ENCODE peak calls at places on chromosome 3, in four cellular contexts. V, U, P and R are unnamed samples.

GRCh38 chr3:152267831-152268500 is 763 bp upstream of the MBNL1 start:
- DNase-seq in V (no peak), U (no peak), P (no peak), R (no peak)

GRCh38 chr3:145094355-145094941 is 1066.5 kb downstream of the PLOD2 start:
- DNase-seq in V (no peak), U (no peak), P (no peak), R (peak)

GRCh38 chr3:175338775-175339535 is 479.8 kb downstream of the NAALADL2 start:
- DNase-seq in V (no peak), U (no peak), P (no peak), R (no peak)

GRCh38 chr3:17765819-17766472 is 23.5 kb upstream of the TBC1D5 start:
- DNase-seq in V (no peak), U (no peak), P (peak), R (no peak)

GRCh38 chr3:129313415-129313982 is 34.8 kb downstream of the HMCES start:
- DNase-seq in V (no peak), U (no peak), P (no peak), R (no peak)

GRCh38 chr3:59422312-59422711 is 372.5 kb upstream of the CFAP20DC start:
- DNase-seq in V (no peak), U (no peak), P (no peak), R (no peak)

GRCh38 chr3:170330366-170330765 is 27.1 kb upstream of the SKIL start:
- DNase-seq in V (peak), U (peak), P (no peak), R (no peak)

GRCh38 chr3:10357592-10358308 is 36.8 kb upstream of the SEC13 start:
- DNase-seq in V (no peak), U (no peak), P (peak), R (no peak)

GRCh38 chr3:80439490-80439889 is 671.7 kb upstream of the ROBO1 start:
- DNase-seq in V (no peak), U (no peak), P (no peak), R (peak)

GRCh38 chr3:147699175-147699838 is 290.1 kb downstream of the ZIC1 start:
- DNase-seq in V (no peak), U (no peak), P (no peak), R (no peak)

GRCh38 chr3:36372534-36372935 is 7.8 kb upstream of the STAC start:
- DNase-seq in V (no peak), U (no peak), P (no peak), R (no peak)

GRCh38 chr3:45178131-45179023 is 32.2 kb upstream of the CDCP1 start:
- DNase-seq in V (no peak), U (no peak), P (no peak), R (no peak)

GRCh38 chr3:15665510-15666150 is 64.1 kb downstream of the BTD start:
- DNase-seq in V (no peak), U (no peak), P (no peak), R (no peak)

GRCh38 chr3:70829101-70829500 is 516.7 kb upstream of the MDFIC2 start:
- DNase-seq in V (no peak), U (no peak), P (no peak), R (no peak)

GRCh38 chr3:194830401-194830800 is 144.7 kb downstream of the FAM43A start:
- DNase-seq in V (no peak), U (no peak), P (no peak), R (no peak)

GRCh38 chr3:54714035-54714434 is 213.8 kb downstream of the LRTM1 start:
- DNase-seq in V (no peak), U (no peak), P (no peak), R (no peak)

GRCh38 chr3:3087279-3087678 is 22.9 kb downstream of the IL5RA start:
- DNase-seq in V (no peak), U (no peak), P (no peak), R (no peak)

GRCh38 chr3:177337548-177338331 is 140.5 kb upstream of the TBL1XR1 start:
- DNase-seq in V (no peak), U (no peak), P (peak), R (no peak)

GRCh38 chr3:49591615-49592014 is 37.3 kb downstream of the BSN start:
- DNase-seq in V (no peak), U (no peak), P (no peak), R (no peak)

GRCh38 chr3:64916937-64917336 is 229.1 kb upstream of the ADAMTS9 start:
- DNase-seq in V (no peak), U (peak), P (no peak), R (no peak)

GRCh38 chr3:64260391-64260790 is 35.1 kb upstream of the PRICKLE2 start:
- DNase-seq in V (no peak), U (no peak), P (no peak), R (no peak)

GRCh38 chr3:52532517-52532837 is 1.2 kb downstream of the NT5DC2 start:
- DNase-seq in V (peak), U (peak), P (no peak), R (peak)

GRCh38 chr3:149879872-149880271 is 66.9 kb downstream of the RNF13 start:
- DNase-seq in V (peak), U (peak), P (no peak), R (peak)

GRCh38 chr3:141928626-141929270 is 52.3 kb downstream of the ATP1B3 start:
- DNase-seq in V (no peak), U (no peak), P (no peak), R (no peak)

GRCh38 chr3:16885948-16886683 is 1.4 kb downstream of the PLCL2 start:
- DNase-seq in V (no peak), U (no peak), P (no peak), R (no peak)

GRCh38 chr3:155805204-155805801 is 775 bp downstream of the C3orf33 start:
- DNase-seq in V (peak), U (no peak), P (no peak), R (no peak)

GRCh38 chr3:38138347-38139190 is at the start of gene MYD88:
- DNase-seq in V (peak), U (peak), P (no peak), R (no peak)

GRCh38 chr3:141410861-141411771 is 42.8 kb downstream of the ZBTB38 start:
- DNase-seq in V (no peak), U (no peak), P (no peak), R (no peak)

GRCh38 chr3:72329354-72329753 is 518.9 kb downstream of the SHQ1 start:
- DNase-seq in V (no peak), U (no peak), P (no peak), R (no peak)

GRCh38 chr3:159280326-159280725 is 478.5 kb downstream of the MFSD1 start:
- DNase-seq in V (no peak), U (no peak), P (no peak), R (no peak)

GRCh38 chr3:191804935-191805334 is 344.0 kb downstream of the PYDC2 start:
- DNase-seq in V (no peak), U (no peak), P (no peak), R (no peak)

GRCh38 chr3:36833160-36833814 is 68.9 kb upstream of the DCLK3 start:
- DNase-seq in V (no peak), U (no peak), P (no peak), R (no peak)

GRCh38 chr3:143002083-143002712 is 828 bp downstream of the U2SURP start:
- DNase-seq in V (peak), U (peak), P (no peak), R (peak)
- TF ChIP-seq SP1 in V (no peak), U (no peak), P (no peak), R (no peak)

DNA sequence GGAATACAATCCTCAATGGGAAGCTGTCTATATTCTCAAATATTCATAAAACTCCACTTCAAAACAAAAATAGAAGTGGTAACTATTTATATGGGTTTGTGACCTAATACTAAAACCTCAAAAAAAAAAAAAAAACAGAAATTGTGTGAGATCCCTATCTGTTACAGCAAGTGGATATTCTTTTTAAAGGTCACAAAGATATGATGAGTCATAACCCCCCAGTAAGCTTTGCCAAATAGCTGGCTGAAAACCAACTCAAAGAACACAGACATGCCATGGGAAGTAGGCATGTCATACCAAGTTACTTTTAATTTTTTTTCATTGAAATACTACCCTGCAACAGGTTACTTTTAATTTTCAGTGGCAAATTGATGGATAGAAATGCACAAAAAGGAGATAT is 62.5 kb downstream of the CBLB start:
- DNase-seq in V (peak), U (peak), P (no peak), R (no peak)
- TF ChIP-seq BHLHE40 in V (no peak), U (no peak), P (no peak), R (no peak)

GRCh38 chr3:113054552-113054951 is 63.8 kb downstream of the GTPBP8 start:
- DNase-seq in V (no peak), U (no peak), P (no peak), R (no peak)
- TF ChIP-seq TARDBP in V (no peak), U (no peak), P (no peak), R (no peak)

GRCh38 chr3:172402892-172403643 is 45.2 kb downstream of the GHSR start:
- DNase-seq in V (no peak), U (no peak), P (no peak), R (no peak)

GRCh38 chr3:172407872-172408271 is 40.4 kb downstream of the GHSR start:
- DNase-seq in V (no peak), U (no peak), P (no peak), R (no peak)

GRCh38 chr3:172402090-172402489 is 46.2 kb downstream of the GHSR start:
- DNase-seq in V (no peak), U (no peak), P (no peak), R (no peak)

GRCh38 chr3:172404237-172404962 is 43.9 kb downstream of the GHSR start:
- DNase-seq in V (no peak), U (no peak), P (no peak), R (no peak)

DNA sequence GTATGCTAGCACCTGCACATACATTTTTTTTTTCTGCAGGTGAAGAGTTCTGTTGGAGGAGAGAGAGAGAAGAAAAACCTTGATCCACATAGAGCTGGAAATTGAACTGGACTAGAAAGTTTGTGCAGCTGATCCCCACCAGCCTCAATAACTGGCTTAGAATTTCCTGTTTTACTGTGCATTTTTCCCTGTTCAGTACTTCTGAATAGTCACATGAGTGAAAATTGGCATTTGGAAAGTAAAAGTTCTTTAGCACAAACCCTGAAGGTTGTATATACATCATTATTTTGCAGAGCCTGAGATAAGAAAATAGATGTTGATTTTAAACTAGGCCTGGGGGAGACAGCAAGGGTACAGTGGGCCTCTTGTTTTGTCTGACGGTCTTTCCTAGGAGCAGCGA is 42.3 kb downstream of the GHSR start:
- DNase-seq in V (no peak), U (no peak), P (no peak), R (no peak)
- TF ChIP-seq SP1 in V (no peak), U (no peak), P (no peak), R (no peak)

GRCh38 chr3:154730221-154730620 is 300.2 kb upstream of the GPR149 start:
- DNase-seq in V (no peak), U (no peak), P (no peak), R (no peak)
- TF ChIP-seq BHLHE40 in V (no peak), U (no peak), P (no peak), R (no peak)

GRCh38 chr3:4940985-4941384 is 38.3 kb upstream of the BHLHE40 start:
- DNase-seq in V (no peak), U (no peak), P (no peak), R (no peak)
- TF ChIP-seq TARDBP in V (no peak), U (no peak), P (no peak), R (no peak)

DNA sequence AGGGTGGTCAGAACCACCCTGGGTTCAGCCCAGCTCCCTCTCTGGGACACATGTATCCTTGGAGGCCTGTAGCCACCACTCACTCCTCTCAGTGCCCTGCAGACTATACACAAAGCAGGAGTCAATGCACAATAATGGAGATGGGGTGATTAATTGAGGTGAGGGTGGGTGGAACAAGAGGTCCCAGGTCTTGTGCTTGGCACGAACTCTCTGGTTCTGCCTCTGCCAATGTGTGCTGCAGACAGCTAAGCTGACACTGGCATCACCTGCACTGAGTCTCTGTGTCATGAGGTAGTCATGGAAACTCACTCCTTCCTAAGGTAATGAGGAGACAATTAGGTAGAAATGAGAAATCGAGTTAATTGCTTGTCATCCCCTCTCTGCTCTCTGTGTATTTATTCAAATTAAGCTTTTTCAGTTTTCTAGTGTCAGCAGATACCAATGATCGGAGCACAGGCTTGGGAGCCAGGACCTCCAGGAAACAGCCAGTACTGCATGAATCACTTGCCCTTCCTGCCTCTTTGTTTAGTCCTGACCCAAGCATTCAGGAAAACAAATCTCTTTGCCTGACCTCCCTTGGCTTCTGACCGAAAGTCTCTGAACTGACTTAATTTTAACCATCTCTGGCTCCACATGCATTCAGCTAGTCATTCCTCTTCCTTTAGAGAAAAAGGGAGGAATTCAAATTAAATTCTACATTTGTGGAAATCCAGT is 56.7 kb downstream of the DRD3 start:
- DNase-seq in V (no peak), U (no peak), P (no peak), R (no peak)
- TF ChIP-seq SP1 in V (no peak), U (no peak), P (no peak), R (no peak)

DNA sequence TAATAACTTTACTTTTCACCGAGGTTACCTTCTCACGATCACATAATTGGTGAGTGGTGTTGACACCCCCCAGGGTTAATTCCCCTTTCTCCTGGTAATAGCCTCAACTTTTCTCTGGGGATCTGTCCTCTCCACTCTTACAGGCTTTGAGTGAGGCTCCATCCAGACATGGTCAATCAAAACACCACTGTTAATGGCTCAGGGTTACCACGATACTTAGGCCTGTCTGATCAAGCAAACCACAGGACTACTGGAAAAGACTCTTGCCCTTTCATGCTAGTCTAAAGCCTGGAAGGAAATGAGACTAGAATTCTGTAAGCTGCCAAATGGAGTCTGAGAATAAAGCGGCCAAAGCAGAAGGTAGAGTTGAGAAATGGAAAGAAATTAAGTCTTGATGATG is 56.5 kb upstream of the STT3B start:
- DNase-seq in V (no peak), U (no peak), P (no peak), R (no peak)
- TF ChIP-seq BHLHE40 in V (no peak), U (no peak), P (no peak), R (no peak)